ENCODE peak calls at places on chromosomes 16 and 17, in six cellular contexts. One of them, this sample, is unnamed. For H3K36me3, the result is how much of the 10 kb centered on the place peaks cover.

GRCh38 chr17:83151442-83152220 is 72.2 kb downstream of the METRNL start:
- DNase-seq in left lung: no peak
- DNase-seq in left ventricle myocardium inferior: no peak
- DNase-seq in right atrium auricular region: peak
- DNase-seq in endodermal cell: peak
- DNase-seq in tibial nerve: no peak
- DNase-seq in this sample: no peak

GRCh38 chr16:24035127-24035842 is 199.5 kb downstream of the PRKCB start:
- DNase-seq in right atrium auricular region: no peak
- DNase-seq in endodermal cell: no peak
- DNase-seq in left ventricle myocardium inferior: no peak
- DNase-seq in tibial nerve: no peak
- DNase-seq in left lung: no peak
- DNase-seq in this sample: no peak

GRCh38 chr16:69365901-69366300 is 14.3 kb upstream of the TMED6 start:
- DNase-seq in right atrium auricular region: no peak
- DNase-seq in tibial nerve: no peak
- DNase-seq in endodermal cell: no peak
- DNase-seq in left ventricle myocardium inferior: no peak
- DNase-seq in left lung: no peak
- DNase-seq in this sample: no peak

GRCh38 chr17:28368306-28368831 is 1.7 kb downstream of the VTN start:
- DNase-seq in left ventricle myocardium inferior: no peak
- DNase-seq in left lung: no peak
- DNase-seq in tibial nerve: no peak
- DNase-seq in right atrium auricular region: no peak
- DNase-seq in endodermal cell: no peak
- DNase-seq in this sample: no peak

GRCh38 chr16:76598498-76598897 is 321.3 kb downstream of the CNTNAP4 start:
- DNase-seq in right atrium auricular region: no peak
- DNase-seq in left lung: no peak
- DNase-seq in tibial nerve: no peak
- DNase-seq in endodermal cell: no peak
- DNase-seq in left ventricle myocardium inferior: no peak
- DNase-seq in this sample: no peak

GRCh38 chr16:49782405-49782804 is 73.5 kb downstream of the ZNF423 start:
- DNase-seq in endodermal cell: no peak
- DNase-seq in tibial nerve: no peak
- DNase-seq in left lung: no peak
- DNase-seq in right atrium auricular region: no peak
- DNase-seq in left ventricle myocardium inferior: no peak
- DNase-seq in this sample: no peak

GRCh38 chr17:39553326-39553945 is 54.3 kb downstream of the NEUROD2 start:
- DNase-seq in left lung: no peak
- DNase-seq in right atrium auricular region: no peak
- DNase-seq in endodermal cell: no peak
- DNase-seq in left ventricle myocardium inferior: no peak
- DNase-seq in tibial nerve: no peak
- DNase-seq in this sample: no peak

GRCh38 chr17:40330850-40331470 is 22.0 kb downstream of the RARA start:
- DNase-seq in endodermal cell: no peak
- DNase-seq in tibial nerve: no peak
- DNase-seq in left lung: no peak
- DNase-seq in right atrium auricular region: no peak
- DNase-seq in left ventricle myocardium inferior: no peak
- DNase-seq in this sample: no peak

GRCh38 chr16:88634994-88635670 is 3.2 kb upstream of the IL17C start:
- DNase-seq in tibial nerve: no peak
- DNase-seq in right atrium auricular region: no peak
- DNase-seq in endodermal cell: no peak
- DNase-seq in left lung: no peak
- DNase-seq in left ventricle myocardium inferior: no peak
- DNase-seq in this sample: no peak

GRCh38 chr16:8611122-8611521 is 10.4 kb upstream of the METTL22 start:
- DNase-seq in left ventricle myocardium inferior: no peak
- DNase-seq in endodermal cell: no peak
- DNase-seq in left lung: no peak
- DNase-seq in tibial nerve: no peak
- DNase-seq in right atrium auricular region: no peak
- DNase-seq in this sample: no peak

GRCh38 chr17:75864448-75864871 is 9.3 kb upstream of the WBP2 start:
- DNase-seq in tibial nerve: peak
- DNase-seq in left ventricle myocardium inferior: peak
- DNase-seq in left lung: peak
- DNase-seq in right atrium auricular region: peak
- DNase-seq in endodermal cell: peak
- DNase-seq in this sample: peak

GRCh38 chr17:21228111-21228510 is 14.2 kb upstream of the TMEM11 start:
- DNase-seq in right atrium auricular region: no peak
- DNase-seq in tibial nerve: no peak
- DNase-seq in left ventricle myocardium inferior: no peak
- DNase-seq in left lung: no peak
- DNase-seq in endodermal cell: no peak
- DNase-seq in this sample: peak

GRCh38 chr17:2706911-2707510 is 4.6 kb downstream of the CLUH start:
- DNase-seq in left lung: peak
- DNase-seq in left ventricle myocardium inferior: no peak
- DNase-seq in endodermal cell: no peak
- DNase-seq in right atrium auricular region: no peak
- DNase-seq in tibial nerve: no peak
- DNase-seq in this sample: peak

GRCh38 chr16:69424935-69425784 is 741 bp downstream of the CYB5B start:
- DNase-seq in left ventricle myocardium inferior: no peak
- DNase-seq in endodermal cell: no peak
- DNase-seq in right atrium auricular region: no peak
- DNase-seq in tibial nerve: no peak
- DNase-seq in left lung: no peak
- DNase-seq in this sample: no peak

GRCh38 chr17:36609498-36609862 is 8.1 kb downstream of the MRM1 start:
- DNase-seq in endodermal cell: peak
- DNase-seq in right atrium auricular region: no peak
- DNase-seq in left ventricle myocardium inferior: no peak
- DNase-seq in tibial nerve: no peak
- DNase-seq in left lung: no peak
- DNase-seq in this sample: no peak

GRCh38 chr17:20156196-20157077 is 147.3 kb downstream of the SPECC1 start:
- DNase-seq in tibial nerve: no peak
- DNase-seq in endodermal cell: peak
- DNase-seq in left ventricle myocardium inferior: no peak
- DNase-seq in right atrium auricular region: no peak
- DNase-seq in left lung: peak
- DNase-seq in this sample: peak

GRCh38 chr16:30348929-30349328 is 6.2 kb downstream of the CD2BP2 start:
- DNase-seq in left lung: no peak
- DNase-seq in left ventricle myocardium inferior: no peak
- DNase-seq in endodermal cell: no peak
- DNase-seq in tibial nerve: no peak
- DNase-seq in right atrium auricular region: no peak
- DNase-seq in this sample: no peak

GRCh38 chr16:27906883-27907282 is 156.6 kb downstream of the GSG1L start:
- DNase-seq in left ventricle myocardium inferior: no peak
- DNase-seq in left lung: no peak
- DNase-seq in tibial nerve: no peak
- DNase-seq in right atrium auricular region: no peak
- DNase-seq in endodermal cell: peak
- DNase-seq in this sample: no peak

GRCh38 chr16:55473584-55473983 is 5.4 kb upstream of the MMP2 start:
- DNase-seq in endodermal cell: peak
- DNase-seq in right atrium auricular region: no peak
- DNase-seq in tibial nerve: no peak
- DNase-seq in left ventricle myocardium inferior: no peak
- DNase-seq in left lung: no peak
- DNase-seq in this sample: no peak

GRCh38 chr16:72921106-72921505 is 126.8 kb downstream of the ZFHX3 start:
- DNase-seq in left ventricle myocardium inferior: no peak
- DNase-seq in left lung: no peak
- DNase-seq in right atrium auricular region: no peak
- DNase-seq in endodermal cell: no peak
- DNase-seq in tibial nerve: no peak
- DNase-seq in this sample: no peak

GRCh38 chr16:48378276-48378675 is 6.9 kb downstream of the SIAH1 start:
- DNase-seq in left ventricle myocardium inferior: no peak
- DNase-seq in endodermal cell: no peak
- DNase-seq in right atrium auricular region: no peak
- DNase-seq in left lung: no peak
- DNase-seq in tibial nerve: no peak
- DNase-seq in this sample: no peak

GRCh38 chr16:28182183-28182582 is 29.6 kb downstream of the XPO6 start:
- DNase-seq in left lung: no peak
- DNase-seq in tibial nerve: no peak
- DNase-seq in endodermal cell: no peak
- DNase-seq in left ventricle myocardium inferior: no peak
- DNase-seq in right atrium auricular region: no peak
- DNase-seq in this sample: no peak

GRCh38 chr17:77491921-77492445 is 351.2 kb downstream of the SEC14L1 start:
- DNase-seq in right atrium auricular region: no peak
- DNase-seq in tibial nerve: peak
- DNase-seq in left ventricle myocardium inferior: peak
- DNase-seq in left lung: peak
- DNase-seq in endodermal cell: peak
- DNase-seq in this sample: peak
- H3K36me3 ChIP-seq in right atrium auricular region: half or more
- H3K36me3 ChIP-seq in tibial nerve: half or more
- H3K36me3 ChIP-seq in left ventricle myocardium inferior: half or more
- H3K36me3 ChIP-seq in left lung: under half
- H3K36me3 ChIP-seq in endodermal cell: half or more
- H3K36me3 ChIP-seq in this sample: half or more

GRCh38 chr16:29198731-29199521 is 207.6 kb downstream of the NPIPB11 start:
- DNase-seq in left ventricle myocardium inferior: no peak
- DNase-seq in endodermal cell: peak
- DNase-seq in tibial nerve: no peak
- DNase-seq in right atrium auricular region: peak
- DNase-seq in left lung: peak
- DNase-seq in this sample: peak
- H3K36me3 ChIP-seq in left ventricle myocardium inferior: under half
- H3K36me3 ChIP-seq in endodermal cell: under half
- H3K36me3 ChIP-seq in tibial nerve: under half
- H3K36me3 ChIP-seq in right atrium auricular region: under half
- H3K36me3 ChIP-seq in left lung: under half
- H3K36me3 ChIP-seq in this sample: under half

DNA sequence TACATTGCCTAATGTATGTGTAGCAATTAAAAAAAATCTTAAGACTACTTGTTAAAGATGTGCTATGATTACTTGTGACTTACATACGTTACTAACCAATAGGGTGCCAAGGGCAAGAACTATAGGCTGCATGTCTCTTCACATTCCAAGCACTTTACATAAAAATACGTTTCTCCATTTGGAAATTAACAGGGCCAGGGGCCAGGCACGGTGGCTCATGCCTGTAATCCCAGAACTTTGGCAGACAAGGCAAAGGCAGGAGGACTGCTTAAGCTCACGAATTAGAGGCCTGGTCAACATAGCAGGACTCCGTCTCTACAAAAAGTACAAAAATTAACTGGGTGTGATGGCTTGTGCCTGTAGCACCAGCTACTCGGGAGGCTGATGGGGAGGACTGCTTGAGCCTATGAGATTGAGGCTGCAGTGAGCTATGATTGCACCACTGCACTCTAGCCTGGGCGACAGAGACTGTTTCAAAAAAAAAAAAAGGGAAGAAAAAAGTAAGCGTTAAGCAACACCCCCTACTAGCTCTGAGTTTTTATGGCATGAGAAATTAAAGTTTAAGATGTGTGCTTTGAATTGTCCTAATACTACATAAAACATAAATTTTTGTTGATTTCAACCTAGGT is 12.3 kb downstream of the PSMD12 start:
- DNase-seq in right atrium auricular region: no peak
- DNase-seq in endodermal cell: no peak
- DNase-seq in left lung: no peak
- DNase-seq in tibial nerve: no peak
- DNase-seq in left ventricle myocardium inferior: no peak
- DNase-seq in this sample: no peak
- H3K36me3 ChIP-seq in right atrium auricular region: half or more
- H3K36me3 ChIP-seq in endodermal cell: half or more
- H3K36me3 ChIP-seq in left lung: under half
- H3K36me3 ChIP-seq in tibial nerve: half or more
- H3K36me3 ChIP-seq in left ventricle myocardium inferior: half or more
- H3K36me3 ChIP-seq in this sample: half or more

GRCh38 chr16:3691778-3692177 is 25.5 kb downstream of the TRAP1 start:
- DNase-seq in left ventricle myocardium inferior: no peak
- DNase-seq in left lung: no peak
- DNase-seq in endodermal cell: no peak
- DNase-seq in tibial nerve: no peak
- DNase-seq in right atrium auricular region: peak
- DNase-seq in this sample: no peak
- H3K36me3 ChIP-seq in left ventricle myocardium inferior: under half
- H3K36me3 ChIP-seq in left lung: under half
- H3K36me3 ChIP-seq in endodermal cell: under half
- H3K36me3 ChIP-seq in tibial nerve: under half
- H3K36me3 ChIP-seq in right atrium auricular region: under half
- H3K36me3 ChIP-seq in this sample: under half

GRCh38 chr17:7502171-7502847 is 18.1 kb downstream of the POLR2A start:
- DNase-seq in left ventricle myocardium inferior: no peak
- DNase-seq in tibial nerve: no peak
- DNase-seq in endodermal cell: no peak
- DNase-seq in right atrium auricular region: no peak
- DNase-seq in left lung: no peak
- DNase-seq in this sample: no peak

GRCh38 chr17:7502987-7503386 is 18.8 kb downstream of the POLR2A start:
- DNase-seq in left ventricle myocardium inferior: no peak
- DNase-seq in endodermal cell: peak
- DNase-seq in tibial nerve: no peak
- DNase-seq in right atrium auricular region: no peak
- DNase-seq in left lung: no peak
- DNase-seq in this sample: no peak

GRCh38 chr17:7503521-7503920 is 19.4 kb downstream of the POLR2A start:
- DNase-seq in right atrium auricular region: no peak
- DNase-seq in left ventricle myocardium inferior: no peak
- DNase-seq in tibial nerve: no peak
- DNase-seq in endodermal cell: no peak
- DNase-seq in left lung: no peak
- DNase-seq in this sample: no peak

GRCh38 chr17:7499161-7499560 is 15.0 kb downstream of the POLR2A start:
- DNase-seq in left ventricle myocardium inferior: no peak
- DNase-seq in endodermal cell: no peak
- DNase-seq in left lung: no peak
- DNase-seq in right atrium auricular region: no peak
- DNase-seq in tibial nerve: no peak
- DNase-seq in this sample: no peak

GRCh38 chr17:7501729-7502128 is 17.6 kb downstream of the POLR2A start:
- DNase-seq in right atrium auricular region: no peak
- DNase-seq in left lung: no peak
- DNase-seq in endodermal cell: no peak
- DNase-seq in left ventricle myocardium inferior: no peak
- DNase-seq in tibial nerve: no peak
- DNase-seq in this sample: no peak
- H3K36me3 ChIP-seq in right atrium auricular region: half or more
- H3K36me3 ChIP-seq in left lung: under half
- H3K36me3 ChIP-seq in endodermal cell: half or more
- H3K36me3 ChIP-seq in left ventricle myocardium inferior: half or more
- H3K36me3 ChIP-seq in tibial nerve: half or more
- H3K36me3 ChIP-seq in this sample: half or more

DNA sequence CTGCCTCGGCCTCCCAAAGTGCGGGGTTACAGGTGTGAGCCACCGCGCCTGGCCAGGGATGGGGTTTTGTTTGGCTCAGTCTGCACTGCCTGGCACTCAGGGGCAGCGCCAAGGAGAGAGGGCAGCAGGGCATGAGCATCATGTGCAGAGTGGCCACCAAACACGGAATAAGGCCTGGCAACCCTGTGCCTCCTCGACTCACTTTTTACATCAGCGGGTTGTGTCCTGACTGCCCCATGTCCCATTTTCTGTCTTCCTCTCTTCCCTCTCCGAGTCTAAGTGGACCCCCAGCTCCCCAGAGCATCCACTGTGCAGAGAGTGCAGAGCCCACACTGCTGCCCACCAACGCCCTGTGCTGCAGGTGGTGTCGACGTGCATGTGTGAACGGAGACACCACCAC is 18.2 kb upstream of the TRAP1 start:
- DNase-seq in left ventricle myocardium inferior: no peak
- DNase-seq in tibial nerve: no peak
- DNase-seq in left lung: no peak
- DNase-seq in endodermal cell: no peak
- DNase-seq in right atrium auricular region: no peak
- DNase-seq in this sample: no peak
- H3K36me3 ChIP-seq in left ventricle myocardium inferior: half or more
- H3K36me3 ChIP-seq in tibial nerve: half or more
- H3K36me3 ChIP-seq in left lung: under half
- H3K36me3 ChIP-seq in endodermal cell: half or more
- H3K36me3 ChIP-seq in right atrium auricular region: half or more
- H3K36me3 ChIP-seq in this sample: half or more

This sample was measured in lower lobe of right lung.